ENCODE peak calls at places on chromosomes 5 and 9, in four cellular contexts. A, S, J and H are unnamed samples.

GRCh38 chr9:113648586-113648985 is 185.1 kb downstream of the RGS3 start:
- DNase-seq in J (no peak), S (no peak), A (no peak), H (no peak)

GRCh38 chr5:171492781-171493180 is 73.3 kb downstream of the FGF18 start:
- DNase-seq in A (peak), J (no peak), S (no peak), H (peak)

GRCh38 chr5:171882118-171882517 is 96.5 kb downstream of the SMIM23 start:
- DNase-seq in A (no peak), J (no peak), S (no peak), H (no peak)

GRCh38 chr5:82073179-82073578 is 101.4 kb downstream of the ATG10 start:
- DNase-seq in S (no peak), J (no peak), A (no peak), H (peak)

GRCh38 chr5:150517272-150518152 is 9.6 kb downstream of the NDST1 start:
- DNase-seq in S (peak), J (no peak), A (no peak), H (no peak)

GRCh38 chr5:87169300-87169991 is 98.2 kb upstream of the RASA1 start:
- DNase-seq in S (no peak), A (no peak), J (no peak), H (no peak)

GRCh38 chr9:36317766-36318165 is 59.5 kb upstream of the GNE start:
- DNase-seq in A (no peak), J (no peak), S (peak), H (no peak)

GRCh38 chr5:83551826-83552225 is 80.3 kb downstream of the VCAN start:
- DNase-seq in A (no peak), S (no peak), J (no peak), H (no peak)

GRCh38 chr5:138654281-138654867 is 79.2 kb upstream of the HSPA9 start:
- DNase-seq in J (peak), S (no peak), A (peak), H (no peak)

GRCh38 chr9:113587471-113588031 is 124.0 kb downstream of the RGS3 start:
- DNase-seq in S (no peak), J (no peak), A (peak), H (peak)

GRCh38 chr5:61051267-61051666 is 106.3 kb downstream of the NDUFAF2 start:
- DNase-seq in S (no peak), J (no peak), A (no peak), H (no peak)

GRCh38 chr5:140312067-140312790 is 9.3 kb upstream of the PFDN1 start:
- DNase-seq in A (no peak), J (no peak), S (no peak), H (no peak)

GRCh38 chr9:764986-765385 is 76.5 kb upstream of the DMRT1 start:
- DNase-seq in S (no peak), A (no peak), J (no peak), H (no peak)

GRCh38 chr5:16901038-16901644 is 34.9 kb downstream of the MYO10 start:
- DNase-seq in S (no peak), J (no peak), A (no peak), H (peak)

GRCh38 chr9:132283165-132283564 is 71.6 kb downstream of the SETX start:
- DNase-seq in A (no peak), S (no peak), J (peak), H (no peak)

GRCh38 chr5:55535199-55535905 is 588 bp upstream of the PLPP1 start:
- DNase-seq in J (no peak), S (no peak), A (peak), H (no peak)

GRCh38 chr5:4000960-4001359 is 405.3 kb downstream of the IRX1 start:
- DNase-seq in A (no peak), S (no peak), J (no peak), H (no peak)

GRCh38 chr5:82735160-82735789 is 341.9 kb downstream of the TMEM167A start:
- DNase-seq in S (no peak), J (no peak), A (no peak), H (no peak)

GRCh38 chr9:91193658-91194391 is 167.9 kb downstream of the AUH start:
- DNase-seq in J (peak), A (peak), S (peak), H (no peak)

GRCh38 chr9:4762889-4763521 is 22.0 kb upstream of the AK3 start:
- DNase-seq in J (peak), S (peak), A (no peak), H (no peak)

GRCh38 chr9:91577540-91577939 is 153.9 kb upstream of the NFIL3 start:
- DNase-seq in A (no peak), S (no peak), J (no peak), H (no peak)

GRCh38 chr5:150781706-150782614 is 3.4 kb downstream of the SMIM3 start:
- DNase-seq in S (peak), J (no peak), A (no peak), H (no peak)

GRCh38 chr9:110241491-110242321 is 14.6 kb downstream of the TXN start:
- DNase-seq in S (no peak), J (no peak), A (no peak), H (no peak)

GRCh38 chr5:66720776-66721175 is 124.6 kb downstream of the MAST4 start:
- DNase-seq in S (peak), J (no peak), A (no peak), H (no peak)

GRCh38 chr9:13088734-13089427 is 190.6 kb downstream of the MPDZ start:
- DNase-seq in S (peak), A (peak), J (peak), H (peak)

GRCh38 chr5:84688566-84688965 is 303.9 kb upstream of the EDIL3 start:
- DNase-seq in A (no peak), J (no peak), S (no peak), H (no peak)

GRCh38 chr5:56910123-56910951 is 941 bp downstream of the SETD9 start:
- DNase-seq in J (peak), A (no peak), S (peak), H (peak)

GRCh38 chr9:16414451-16414850 is 456.0 kb downstream of the BNC2 start:
- DNase-seq in S (no peak), A (no peak), J (no peak), H (no peak)

GRCh38 chr5:150320048-150320555 is 17.4 kb upstream of the ARSI start:
- DNase-seq in S (no peak), J (no peak), A (no peak), H (peak)

GRCh38 chr9:135262248-135262647 is 174.8 kb downstream of the OLFM1 start:
- DNase-seq in A (no peak), S (no peak), J (no peak), H (no peak)